ENCODE peak calls at places on chromosomes 11 and 22, in four cellular contexts. I, F, Z and D are unnamed samples.

GRCh38 chr22:50622723-50623327 is 5.1 kb downstream of the ARSA start:
- DNase-seq in I (peak), F (peak), Z (peak), D (no peak)

GRCh38 chr11:119832132-119832531 is 103.1 kb upstream of the NECTIN1 start:
- DNase-seq in I (no peak), F (no peak), Z (peak), D (no peak)

GRCh38 chr22:45112136-45112879 is 51.4 kb upstream of the NUP50 start:
- DNase-seq in I (no peak), F (no peak), Z (no peak), D (no peak)

GRCh38 chr22:48895831-48896765 is 931.6 kb downstream of the BRD1 start:
- DNase-seq in I (no peak), F (no peak), Z (no peak), D (no peak)

GRCh38 chr11:2699185-2699530 is 636 bp downstream of the KCNQ1OT1 start:
- DNase-seq in I (no peak), F (no peak), Z (peak), D (no peak)

GRCh38 chr22:28560005-28560742 is 119.5 kb downstream of the TTC28 start:
- DNase-seq in I (no peak), F (no peak), Z (no peak), D (no peak)

GRCh38 chr11:57549983-57550382 is 12.6 kb downstream of the SMTNL1 start:
- DNase-seq in I (no peak), F (no peak), Z (no peak), D (no peak)

GRCh38 chr11:128927683-128928336 is 14.9 kb downstream of the TP53AIP1 start:
- DNase-seq in I (no peak), F (no peak), Z (no peak), D (no peak)

GRCh38 chr11:5818245-5818865 is 9.6 kb downstream of the OR52N2 start:
- DNase-seq in I (no peak), F (no peak), Z (no peak), D (no peak)

GRCh38 chr22:19139974-19140373 is 4.5 kb downstream of the ESS2 start:
- DNase-seq in I (no peak), F (no peak), Z (no peak), D (no peak)

GRCh38 chr11:69137148-69137844 is 18.4 kb upstream of the SMIM38 start:
- DNase-seq in I (no peak), F (no peak), Z (no peak), D (no peak)

GRCh38 chr11:9687736-9688494 is 24.0 kb downstream of the SWAP70 start:
- DNase-seq in I (no peak), F (no peak), Z (no peak), D (no peak)

GRCh38 chr11:114135737-114136151 is 76.2 kb downstream of the ZBTB16 start:
- DNase-seq in I (no peak), F (no peak), Z (no peak), D (no peak)

GRCh38 chr11:132060546-132060945 is 690.1 kb downstream of the NTM start:
- DNase-seq in I (no peak), F (no peak), Z (no peak), D (no peak)

GRCh38 chr11:115535781-115536180 is 31.6 kb upstream of the CADM1 start:
- DNase-seq in I (no peak), F (no peak), Z (no peak), D (no peak)

DNA sequence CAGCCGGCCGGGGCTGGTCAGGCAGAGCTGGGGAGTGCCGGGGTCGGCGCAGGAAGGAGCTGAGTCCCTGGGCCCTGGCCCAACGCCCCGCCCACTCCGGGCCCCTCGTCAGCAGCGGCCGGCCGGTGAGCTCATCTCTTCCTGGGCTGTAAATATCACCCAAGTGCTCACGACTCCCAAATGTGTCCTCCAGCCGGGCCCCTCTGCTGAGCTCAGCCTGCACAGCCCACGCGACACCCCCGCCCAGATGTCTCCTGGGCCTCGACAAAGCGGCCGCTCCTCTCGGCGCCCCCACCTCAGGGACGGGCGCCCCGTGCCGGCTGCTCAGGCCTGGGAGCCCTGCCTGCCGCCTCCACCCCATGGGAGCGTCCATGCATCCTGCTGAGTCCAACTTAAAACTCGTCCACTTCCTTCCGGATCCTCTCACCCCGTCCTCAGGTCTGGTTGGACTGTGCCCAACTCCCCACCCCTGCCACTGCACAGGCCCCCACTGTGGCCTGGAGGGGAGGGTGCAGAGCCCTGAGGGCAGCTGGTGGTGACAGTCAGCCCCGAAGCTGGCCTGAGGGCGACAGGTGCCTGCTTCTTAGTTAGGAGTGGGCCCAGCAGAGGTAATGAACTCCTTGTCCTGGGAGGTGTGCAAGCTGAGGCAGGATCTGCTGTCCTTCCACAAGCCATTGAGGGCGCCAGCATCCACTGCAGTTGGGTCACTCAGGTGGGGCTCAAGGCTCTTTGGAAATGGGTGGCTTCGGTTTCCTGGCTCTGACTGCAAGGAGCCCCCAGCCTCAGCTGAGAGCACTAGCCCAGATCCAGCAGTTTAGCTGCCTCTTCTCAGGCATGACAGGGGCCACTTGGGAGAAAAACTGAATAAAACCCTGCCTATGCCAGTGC is 28.8 kb downstream of the RTN4R start:
- DNase-seq in I (no peak), F (no peak), Z (no peak), D (no peak)
- TF ChIP-seq ZBTB33 in I (no peak), F (no peak), Z (no peak), D (no peak)

DNA sequence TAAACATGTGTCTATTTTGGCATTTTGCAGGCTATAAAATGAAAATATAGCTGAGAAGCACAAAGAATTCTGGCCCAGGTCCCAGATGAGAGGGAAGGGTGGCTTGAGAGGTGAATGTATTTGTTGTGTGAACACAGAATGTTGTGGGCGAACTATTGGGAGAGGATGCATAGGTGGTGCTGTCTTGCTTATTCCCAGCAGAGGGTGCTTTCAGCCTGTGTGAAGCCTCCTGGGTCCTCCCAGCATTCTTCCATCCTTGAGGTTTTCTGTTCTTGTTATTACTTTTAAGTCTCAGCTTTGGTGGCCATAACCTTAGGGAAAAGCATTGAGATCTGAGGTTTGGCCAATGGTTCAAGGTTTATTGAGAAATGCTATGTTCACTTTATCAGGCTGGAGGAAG is 108.7 kb upstream of the SNX19 start:
- DNase-seq in I (no peak), F (peak), Z (peak), D (no peak)
- TF ChIP-seq ZBTB33 in I (no peak), F (no peak), Z (no peak), D (no peak)

DNA sequence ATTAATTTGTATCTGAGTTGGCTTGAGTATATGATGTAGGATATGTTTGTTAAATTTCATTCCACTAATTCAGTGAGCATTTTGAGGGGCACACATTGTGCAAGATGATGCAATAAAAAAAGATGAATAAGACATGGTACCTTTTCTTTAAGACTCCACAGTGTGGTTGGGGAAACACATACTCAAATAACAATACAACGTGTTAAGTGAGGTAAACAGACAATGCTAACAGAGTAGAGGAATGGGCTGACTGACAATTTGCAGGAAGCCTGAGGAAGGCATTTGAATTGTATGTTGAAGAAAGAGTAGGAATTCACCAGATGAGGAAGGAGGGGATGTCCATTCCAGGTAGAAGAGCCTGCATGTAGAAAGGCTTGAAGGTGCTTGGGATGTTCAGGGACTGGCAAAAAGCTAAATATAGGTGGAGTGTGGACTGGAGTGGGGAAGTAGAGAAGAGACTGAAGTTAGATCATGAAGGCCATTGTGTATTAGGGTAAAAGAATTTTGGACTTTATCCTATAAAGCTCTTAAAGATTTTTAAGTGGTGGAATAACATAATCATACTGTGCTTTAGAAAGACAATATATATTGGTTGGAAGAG is 6.8 kb downstream of the RNF169 start:
- DNase-seq in I (no peak), F (no peak), Z (no peak), D (no peak)
- TF ChIP-seq ZBTB33 in I (no peak), F (no peak), Z (no peak), D (no peak)

GRCh38 chr11:77252555-77253270 is 48.8 kb downstream of the GDPD4 start:
- DNase-seq in I (no peak), F (peak), Z (no peak), D (no peak)
- TF ChIP-seq ZBTB33 in I (no peak), F (no peak), Z (no peak), D (no peak)